ENCODE peak calls at places on chromosomes 6 and 20, in eight cellular contexts. B is AG04449; C is endothelial cell of umbilical vein; R is gastrocnemius medialis; I is kidney; W is breast epithelium; Z is CD8-positive, alpha-beta T cell; H is brain microvascular endothelial cell. U is an unnamed sample.

GRCh38 chr20:62063601-62063980 is 2.1 kb downstream of the TAF4 start:
- DNase-seq in B (no peak), C (no peak), R (no peak), I (no peak), W (peak), Z (no peak), H (no peak), U (no peak)

GRCh38 chr6:36605102-36605501 is 10.9 kb downstream of the SRSF3 start:
- DNase-seq in B (no peak), C (no peak), R (no peak), I (no peak), W (no peak), Z (no peak), H (no peak), U (no peak)

GRCh38 chr6:69936674-69937363 is 70.5 kb downstream of the COL19A1 start:
- DNase-seq in B (no peak), C (no peak), R (no peak), I (no peak), W (no peak), Z (no peak), H (no peak), U (no peak)

GRCh38 chr6:137882225-137882961 is 15.3 kb downstream of the TNFAIP3 start:
- DNase-seq in B (peak), C (no peak), R (no peak), I (no peak), W (no peak), Z (no peak), H (no peak), U (no peak)

GRCh38 chr20:48335421-48336090 is 492.2 kb downstream of the PREX1 start:
- DNase-seq in B (no peak), C (no peak), R (no peak), I (no peak), W (no peak), Z (no peak), H (no peak), U (no peak)

GRCh38 chr20:32470025-32470861 is 112.1 kb downstream of the ASXL1 start:
- DNase-seq in B (no peak), C (peak), R (no peak), I (peak), W (no peak), Z (no peak), H (peak), U (no peak)

GRCh38 chr20:25020901-25021301 is 28.4 kb upstream of the APMAP start:
- DNase-seq in B (no peak), C (no peak), R (no peak), I (peak), W (peak), Z (no peak), H (no peak), U (peak)

GRCh38 chr6:142342986-142343385 is 41.2 kb downstream of the ADGRG6 start:
- DNase-seq in B (no peak), C (no peak), R (no peak), I (no peak), W (no peak), Z (no peak), H (no peak), U (no peak)

GRCh38 chr6:137417411-137417810 is 76.8 kb downstream of the OLIG3 start:
- DNase-seq in B (no peak), C (no peak), R (no peak), I (no peak), W (no peak), Z (no peak), H (no peak), U (no peak)

GRCh38 chr20:63740501-63741353 is 1.2 kb downstream of the SLC2A4RG start:
- DNase-seq in B (peak), C (peak), R (peak), I (peak), W (peak), Z (no peak), H (peak), U (peak)

GRCh38 chr20:1669304-1669703 is 11.7 kb upstream of the SIRPG start:
- DNase-seq in B (no peak), C (no peak), R (no peak), I (no peak), W (no peak), Z (no peak), H (peak), U (no peak)

GRCh38 chr20:2822073-2822472 is 5.9 kb downstream of the TMEM239 start:
- DNase-seq in B (no peak), C (no peak), R (no peak), I (peak), W (no peak), Z (peak), H (no peak), U (no peak)

GRCh38 chr6:85404497-85405174 is 45.2 kb upstream of the NT5E start:
- DNase-seq in B (peak), C (peak), R (no peak), I (peak), W (no peak), Z (no peak), H (peak), U (no peak)

GRCh38 chr20:48180039-48180438 is 394.8 kb upstream of the SULF2 start:
- DNase-seq in B (no peak), C (peak), R (no peak), I (no peak), W (no peak), Z (no peak), H (peak), U (no peak)

GRCh38 chr6:51027283-51028065 is 208.8 kb downstream of the TFAP2B start:
- DNase-seq in B (no peak), C (no peak), R (no peak), I (no peak), W (no peak), Z (no peak), H (peak), U (no peak)

GRCh38 chr6:135097172-135097571 is 42.5 kb upstream of the HBS1L start:
- DNase-seq in B (no peak), C (no peak), R (no peak), I (no peak), W (no peak), Z (no peak), H (no peak), U (no peak)

GRCh38 chr6:129955584-129955983 is 62.8 kb upstream of the L3MBTL3 start:
- DNase-seq in B (no peak), C (no peak), R (no peak), I (no peak), W (no peak), Z (no peak), H (no peak), U (no peak)

GRCh38 chr20:57383447-57384347 is 7.5 kb upstream of the RBM38 start:
- DNase-seq in B (no peak), C (no peak), R (no peak), I (peak), W (no peak), Z (no peak), H (no peak), U (no peak)

GRCh38 chr6:144737998-144738397 is 452.9 kb downstream of the UTRN start:
- DNase-seq in B (no peak), C (no peak), R (no peak), I (no peak), W (no peak), Z (no peak), H (no peak), U (no peak)

GRCh38 chr20:44961868-44962267 is 1.7 kb upstream of the TOMM34 start:
- DNase-seq in B (no peak), C (peak), R (no peak), I (no peak), W (no peak), Z (no peak), H (peak), U (no peak)

GRCh38 chr6:124223596-124223995 is 419.9 kb downstream of the NKAIN2 start:
- DNase-seq in B (no peak), C (no peak), R (no peak), I (no peak), W (no peak), Z (no peak), H (peak), U (no peak)

GRCh38 chr6:12973302-12973865 is 256.8 kb downstream of the PHACTR1 start:
- DNase-seq in B (no peak), C (peak), R (no peak), I (no peak), W (no peak), Z (no peak), H (no peak), U (no peak)

GRCh38 chr6:160678744-160679401 is 14.8 kb upstream of the LPA start:
- DNase-seq in B (no peak), C (no peak), R (no peak), I (no peak), W (no peak), Z (no peak), H (no peak), U (no peak)

GRCh38 chr20:33480071-33480470 is 9.8 kb upstream of the CBFA2T2 start:
- DNase-seq in B (no peak), C (no peak), R (no peak), I (peak), W (no peak), Z (no peak), H (no peak), U (no peak)

GRCh38 chr6:16206595-16207037 is 31.8 kb upstream of the GMPR start:
- DNase-seq in B (peak), C (peak), R (peak), I (no peak), W (no peak), Z (peak), H (peak), U (no peak)

GRCh38 chr6:16819752-16820151 is 58.5 kb upstream of the ATXN1 start:
- DNase-seq in B (no peak), C (peak), R (no peak), I (no peak), W (no peak), Z (no peak), H (no peak), U (no peak)

GRCh38 chr6:19375613-19376012 is 461.6 kb upstream of the ID4 start:
- DNase-seq in B (no peak), C (no peak), R (no peak), I (no peak), W (no peak), Z (no peak), H (no peak), U (no peak)

GRCh38 chr6:140017470-140017869 is 643.0 kb upstream of the CITED2 start:
- DNase-seq in B (no peak), C (no peak), R (no peak), I (no peak), W (no peak), Z (no peak), H (no peak), U (no peak)

GRCh38 chr6:164554700-164555479 is 754.5 kb downstream of the C6orf118 start:
- DNase-seq in B (no peak), C (no peak), R (no peak), I (no peak), W (no peak), Z (no peak), H (no peak), U (no peak)

GRCh38 chr6:167274270-167274669 is 16.8 kb upstream of the UNC93A start:
- DNase-seq in B (no peak), C (no peak), R (no peak), I (no peak), W (no peak), Z (no peak), H (no peak), U (no peak)

GRCh38 chr20:36342316-36342715 is 36.2 kb downstream of the DLGAP4 start:
- DNase-seq in B (no peak), C (no peak), R (no peak), I (peak), W (no peak), Z (no peak), H (no peak), U (no peak)

GRCh38 chr6:43979525-43979924 is 147.7 kb downstream of the MRPL14 start:
- DNase-seq in B (no peak), C (no peak), R (no peak), I (no peak), W (peak), Z (peak), H (no peak), U (no peak)

GRCh38 chr6:122622404-122622938 is 12.3 kb downstream of the PKIB start:
- DNase-seq in B (no peak), C (no peak), R (no peak), I (no peak), W (no peak), Z (no peak), H (no peak), U (no peak)

DNA sequence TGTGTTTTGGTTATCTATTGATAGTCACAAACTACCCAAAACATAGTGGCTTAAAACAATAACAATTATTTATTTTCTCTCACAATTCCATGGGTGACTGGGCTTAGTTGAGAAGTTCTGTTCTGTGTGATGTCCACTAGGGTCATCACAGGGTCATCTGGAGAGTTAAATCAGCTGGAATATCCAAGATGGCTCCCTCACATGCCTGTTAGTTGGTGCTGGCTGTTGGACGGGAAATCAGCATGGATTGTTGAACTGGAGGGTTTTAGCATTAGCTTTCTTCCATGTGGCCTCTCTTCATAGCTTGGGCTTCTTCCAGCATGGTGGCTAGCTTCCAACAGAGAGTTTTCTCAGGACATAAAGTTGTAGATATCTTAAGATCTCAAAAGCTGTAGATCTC is 19.5 kb downstream of the MARCKS start:
- DNase-seq in B (no peak), C (no peak), R (no peak), I (no peak), W (no peak), Z (no peak), H (no peak), U (no peak)
- TF ChIP-seq CTCF in B (no peak), C (no peak), R (no peak), I (no peak), W (no peak), Z (no peak), H (peak), U (no peak)

GRCh38 chr6:63507096-63507495 is 65.2 kb upstream of the LOC128125822 start:
- DNase-seq in B (no peak), C (no peak), R (no peak), I (no peak), W (no peak), Z (no peak), H (no peak), U (no peak)
- TF ChIP-seq CTCF in B (no peak), C (no peak), R (no peak), I (no peak), W (no peak), Z (no peak), H (no peak), U (no peak)

GRCh38 chr6:103797738-103798137 is 1062.0 kb downstream of the HACE1 start:
- DNase-seq in B (no peak), C (peak), R (no peak), I (no peak), W (no peak), Z (no peak), H (no peak), U (no peak)
- TF ChIP-seq CTCF in B (no peak), C (peak), R (no peak), I (peak), W (no peak), Z (no peak), H (no peak), U (no peak)

GRCh38 chr6:33575211-33575610 is 4.9 kb downstream of the BAK1 start:
- DNase-seq in B (no peak), C (no peak), R (no peak), I (no peak), W (no peak), Z (no peak), H (no peak), U (no peak)

GRCh38 chr6:33577718-33578117 is 2.4 kb downstream of the BAK1 start:
- DNase-seq in B (no peak), C (no peak), R (no peak), I (no peak), W (no peak), Z (no peak), H (no peak), U (no peak)

GRCh38 chr6:33577106-33577535 is 3.0 kb downstream of the BAK1 start:
- DNase-seq in B (no peak), C (no peak), R (no peak), I (peak), W (no peak), Z (no peak), H (no peak), U (peak)

GRCh38 chr6:33578164-33578563 is 1.9 kb downstream of the BAK1 start:
- DNase-seq in B (no peak), C (no peak), R (no peak), I (no peak), W (no peak), Z (no peak), H (no peak), U (no peak)

GRCh38 chr6:33576668-33577067 is 3.4 kb downstream of the BAK1 start:
- DNase-seq in B (no peak), C (no peak), R (no peak), I (no peak), W (no peak), Z (no peak), H (no peak), U (no peak)
- TF ChIP-seq CTCF in B (no peak), C (no peak), R (no peak), I (no peak), W (no peak), Z (no peak), H (no peak), U (no peak)

DNA sequence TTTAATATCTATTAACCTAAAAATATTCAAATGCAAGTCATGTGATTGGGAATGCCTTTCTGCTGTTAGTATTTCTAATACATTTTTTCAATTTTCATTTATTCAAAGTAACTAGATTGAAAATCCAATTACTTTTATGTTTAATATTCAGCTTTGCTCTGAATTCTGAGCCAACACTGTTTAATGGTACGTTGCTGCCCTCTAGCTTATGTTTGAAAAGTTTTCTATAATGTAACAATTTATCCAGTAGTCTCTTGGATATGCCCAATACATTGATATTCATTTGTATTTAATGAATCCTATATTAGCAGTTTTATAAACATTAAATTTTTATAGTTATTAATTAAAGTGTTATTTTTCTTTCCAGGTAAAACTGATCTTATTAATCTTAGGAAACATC is 47.4 kb downstream of the LGSN start:
- DNase-seq in B (no peak), C (peak), R (no peak), I (no peak), W (no peak), Z (no peak), H (no peak), U (no peak)
- TF ChIP-seq CTCF in B (no peak), C (no peak), R (no peak), I (no peak), W (no peak), Z (no peak), H (no peak), U (no peak)

GRCh38 chr20:59577809-59578601 is 26.3 kb upstream of the PHACTR3 start:
- DNase-seq in B (no peak), C (no peak), R (no peak), I (no peak), W (peak), Z (no peak), H (no peak), U (no peak)
- TF ChIP-seq CTCF in B (no peak), C (no peak), R (no peak), I (no peak), W (no peak), Z (no peak), H (no peak), U (no peak)